ENCODE peak calls at places on chromosomes 16 and 17, in five cellular contexts. O is dorsolateral prefrontal cortex, J is SHP77, T is nephron progenitor cell, M is hepatocyte. B is an unnamed sample.

GRCh38 chr17:21263351-21263750 is 10.1 kb upstream of the NATD1 start:
- DNase-seq in T (no peak), O (no peak), M (no peak), J (no peak), B (no peak)

GRCh38 chr16:27515874-27516353 is 33.8 kb downstream of the GTF3C1 start:
- DNase-seq in O (no peak), J (peak), T (peak), M (peak), B (no peak)

GRCh38 chr17:70563301-70563820 is 394.0 kb downstream of the KCNJ2 start:
- DNase-seq in O (no peak), J (peak), M (peak), T (no peak), B (peak)

GRCh38 chr17:69757794-69758430 is 317.1 kb upstream of the KCNJ16 start:
- DNase-seq in T (no peak), M (no peak), J (no peak), O (no peak), B (no peak)

GRCh38 chr17:40351185-40352043 is 13.1 kb downstream of the GJD3 start:
- DNase-seq in T (peak), O (no peak), M (peak), J (peak), B (peak)

GRCh38 chr17:52145496-52145895 is 13.0 kb downstream of the CA10 start:
- DNase-seq in T (no peak), J (no peak), O (no peak), M (no peak), B (no peak)

GRCh38 chr16:57996406-57997175 is 3.9 kb downstream of the ZNF319 start:
- DNase-seq in T (no peak), O (no peak), M (no peak), J (no peak), B (no peak)

GRCh38 chr17:82812601-82813000 is 27.2 kb downstream of the ZNF750 start:
- DNase-seq in J (no peak), O (no peak), T (no peak), M (no peak), B (no peak)

GRCh38 chr17:42980766-42981397 is 517 bp downstream of the RUNDC1 start:
- DNase-seq in J (peak), O (peak), M (peak), T (peak), B (peak)

GRCh38 chr17:59840329-59840907 is 52.3 kb downstream of the TUBD1 start:
- DNase-seq in T (no peak), J (no peak), M (no peak), O (no peak), B (no peak)

GRCh38 chr16:31223044-31223443 is 6.1 kb upstream of the PYDC1 start:
- DNase-seq in T (no peak), O (no peak), J (no peak), M (no peak), B (no peak)

GRCh38 chr17:43338886-43339516 is 59.8 kb upstream of the ARL4D start:
- DNase-seq in T (peak), M (peak), J (peak), O (peak), B (peak)

GRCh38 chr16:13426279-13426678 is 493.7 kb upstream of the ERCC4 start:
- DNase-seq in J (no peak), O (no peak), T (no peak), M (no peak), B (no peak)

GRCh38 chr16:72099377-72099818 is 5.8 kb downstream of the DHX38 start:
- DNase-seq in T (peak), J (peak), M (peak), O (no peak), B (peak)

GRCh38 chr16:72877374-72878028 is 170.4 kb downstream of the ZFHX3 start:
- DNase-seq in T (no peak), O (no peak), J (no peak), M (peak), B (peak)

GRCh38 chr16:80899804-80900592 is 95.6 kb upstream of the CDYL2 start:
- DNase-seq in J (peak), O (peak), M (peak), T (no peak), B (peak)

GRCh38 chr16:66388350-66389139 is 22.1 kb downstream of the CDH5 start:
- DNase-seq in O (no peak), M (no peak), J (no peak), T (no peak), B (no peak)

GRCh38 chr16:1306344-1306743 is 3.1 kb upstream of the UBE2I start:
- DNase-seq in J (no peak), T (no peak), O (no peak), M (no peak), B (no peak)

B was measured in SJCRH30.